ENCODE peak calls at places on chromosomes 5 and 9, in five cellular contexts. Z is mesendoderm, N is IMR-90, E is mesenchymal stem cell, C is H9. P is an unnamed sample.

GRCh38 chr9:89440548-89440947 is 57.4 kb downstream of the SEMA4D start:
- DNase-seq in Z (no peak), N (no peak), E (no peak), C (no peak), P (no peak)

GRCh38 chr9:2418619-2419018 is 203.0 kb upstream of the VLDLR start:
- DNase-seq in Z (peak), N (peak), E (peak), C (no peak), P (no peak)

GRCh38 chr5:14105717-14106435 is 37.3 kb upstream of the TRIO start:
- DNase-seq in Z (peak), N (peak), E (peak), C (no peak), P (no peak)

GRCh38 chr9:95923794-95924193 is 48.3 kb downstream of the ERCC6L2 start:
- DNase-seq in Z (peak), N (no peak), E (no peak), C (no peak), P (no peak)

GRCh38 chr5:64767959-64768357 is 533 bp downstream of the SREK1IP1 start:
- DNase-seq in Z (no peak), N (peak), E (no peak), C (peak), P (no peak)

GRCh38 chr5:72598461-72599433 is 91.5 kb upstream of the ZNF366 start:
- DNase-seq in Z (peak), N (peak), E (peak), C (no peak), P (no peak)

GRCh38 chr5:65483474-65484346 is 2.0 kb upstream of the ADAMTS6 start:
- DNase-seq in Z (peak), N (peak), E (peak), C (no peak), P (no peak)

GRCh38 chr9:114742947-114743346 is 61.0 kb upstream of the TEX48 start:
- DNase-seq in Z (no peak), N (no peak), E (no peak), C (no peak), P (no peak)

GRCh38 chr9:120413121-120414048 is 166.6 kb downstream of the CDK5RAP2 start:
- DNase-seq in Z (peak), N (no peak), E (no peak), C (peak), P (peak)

GRCh38 chr5:132756542-132756941 is 9.3 kb downstream of the CCNI2 start:
- DNase-seq in Z (no peak), N (no peak), E (no peak), C (no peak), P (no peak)

GRCh38 chr5:73812457-73812856 is 186.5 kb downstream of the ARHGEF28 start:
- DNase-seq in Z (no peak), N (no peak), E (no peak), C (no peak), P (no peak)

GRCh38 chr5:72515211-72515610 is 8.0 kb upstream of the ZNF366 start:
- DNase-seq in Z (no peak), N (no peak), E (no peak), C (no peak), P (no peak)

GRCh38 chr5:143646961-143647360 is 165.0 kb upstream of the HMHB1 start:
- DNase-seq in Z (no peak), N (peak), E (peak), C (no peak), P (no peak)

GRCh38 chr5:171580506-171581265 is 161.2 kb downstream of the FGF18 start:
- DNase-seq in Z (no peak), N (peak), E (peak), C (no peak), P (no peak)

GRCh38 chr9:132589148-132590036 is 7.0 kb downstream of the BARHL1 start:
- DNase-seq in Z (no peak), N (no peak), E (no peak), C (no peak), P (no peak)

GRCh38 chr5:15604986-15605385 is 105.0 kb downstream of the FBXL7 start:
- DNase-seq in Z (no peak), N (peak), E (no peak), C (no peak), P (no peak)

GRCh38 chr9:133999866-134000265 is 7.7 kb upstream of the VAV2 start:
- DNase-seq in Z (no peak), N (no peak), E (no peak), C (no peak), P (no peak)

GRCh38 chr5:159022178-159022556 is 77.5 kb downstream of the EBF1 start:
- DNase-seq in Z (no peak), N (peak), E (peak), C (no peak), P (no peak)

GRCh38 chr9:129185991-129186390 is 7.9 kb upstream of the IER5L start:
- DNase-seq in Z (no peak), N (peak), E (peak), C (no peak), P (no peak)

GRCh38 chr9:88716636-88717035 is 181.7 kb downstream of the NXNL2 start:
- DNase-seq in Z (no peak), N (no peak), E (no peak), C (no peak), P (no peak)

GRCh38 chr5:178385472-178385853 is 152.9 kb upstream of the PHYKPL start:
- DNase-seq in Z (peak), N (peak), E (no peak), C (no peak), P (no peak)

GRCh38 chr9:15157371-15157770 is 149.6 kb downstream of the TTC39B start:
- DNase-seq in Z (no peak), N (no peak), E (no peak), C (no peak), P (no peak)

GRCh38 chr9:124280176-124280691 is 22.5 kb downstream of the NEK6 start:
- DNase-seq in Z (no peak), N (peak), E (peak), C (no peak), P (no peak)

GRCh38 chr5:73532195-73532594 is 33.2 kb downstream of the ANKRA2 start:
- DNase-seq in Z (no peak), N (no peak), E (no peak), C (no peak), P (no peak)

GRCh38 chr9:136544549-136545064 is 1.2 kb downstream of the NOTCH1 start:
- DNase-seq in Z (no peak), N (no peak), E (peak), C (no peak), P (no peak)

GRCh38 chr9:69871143-69871834 is 50.7 kb downstream of the CFAP95 start:
- DNase-seq in Z (peak), N (no peak), E (no peak), C (no peak), P (no peak)

GRCh38 chr9:70262948-70263347 is 4.2 kb downstream of the SMC5 start:
- DNase-seq in Z (no peak), N (peak), E (no peak), C (no peak), P (no peak)

GRCh38 chr9:87701931-87702421 is 23.9 kb upstream of the CTSL start:
- DNase-seq in Z (peak), N (no peak), E (no peak), C (no peak), P (peak)

GRCh38 chr9:86434039-86434726 is 80.0 kb upstream of the TUT7 start:
- DNase-seq in Z (peak), N (peak), E (peak), C (no peak), P (peak)

DNA sequence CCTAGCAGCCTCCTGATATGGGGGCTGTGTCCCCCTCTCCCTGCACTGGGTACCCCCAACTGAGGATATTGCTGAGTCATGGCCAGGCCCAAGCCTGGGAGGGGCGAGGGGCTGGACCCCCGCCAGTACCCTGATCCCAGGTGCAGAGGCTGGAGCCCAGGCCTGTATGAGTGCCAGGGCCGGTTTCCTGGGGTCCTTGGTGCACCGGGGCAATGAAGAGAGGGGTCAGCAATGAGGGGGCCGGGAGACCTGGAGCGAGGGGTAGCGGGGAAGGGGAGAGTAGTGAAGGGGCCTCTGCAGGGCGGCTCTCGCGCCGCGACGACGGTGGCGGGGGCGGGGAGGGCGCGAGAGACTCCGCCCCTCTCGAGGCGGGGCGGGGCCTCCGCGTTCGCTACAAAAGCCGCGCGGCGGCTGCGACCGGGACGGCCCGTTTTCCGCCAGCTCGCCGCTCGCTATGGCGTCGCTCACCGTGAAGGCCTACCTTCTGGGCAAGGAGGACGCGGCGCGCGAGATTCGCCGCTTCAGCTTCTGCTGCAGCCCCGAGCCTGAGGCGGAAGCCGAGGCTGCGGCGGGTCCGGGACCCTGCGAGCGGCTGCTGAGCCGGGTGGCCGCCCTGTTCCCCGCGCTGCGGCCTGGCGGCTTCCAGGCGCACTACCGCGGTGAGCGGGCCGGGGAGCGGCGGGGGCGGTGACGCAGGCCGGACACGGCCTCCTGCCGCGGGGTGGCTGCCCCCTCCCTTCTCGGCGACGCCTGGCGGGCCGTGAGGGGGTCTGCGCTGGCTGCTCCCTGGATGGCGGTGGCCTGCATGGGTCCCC is at the start of gene SQSTM1:
- DNase-seq in Z (peak), N (peak), E (peak), C (peak), P (peak)
- H4K8ac ChIP-seq in Z (no peak), N (peak), E (peak), C (no peak), P (peak)

GRCh38 chr5:136016945-136017530 is 11.8 kb upstream of the TGFBI start:
- DNase-seq in Z (no peak), N (peak), E (peak), C (no peak), P (no peak)
- H4K8ac ChIP-seq in Z (no peak), N (peak), E (peak), C (no peak), P (no peak)

GRCh38 chr9:131031642-131032005 is 22.6 kb downstream of the LAMC3 start:
- DNase-seq in Z (no peak), N (no peak), E (no peak), C (no peak), P (no peak)
- H4K8ac ChIP-seq in Z (no peak), N (no peak), E (no peak), C (no peak), P (no peak)

GRCh38 chr9:127540664-127541041 is 71.4 kb upstream of the STXBP1 start:
- DNase-seq in Z (no peak), N (no peak), E (peak), C (peak), P (no peak)

GRCh38 chr9:127543221-127543620 is 68.9 kb upstream of the STXBP1 start:
- DNase-seq in Z (no peak), N (no peak), E (no peak), C (no peak), P (no peak)

GRCh38 chr9:127539982-127540663 is 72.0 kb upstream of the STXBP1 start:
- DNase-seq in Z (no peak), N (no peak), E (peak), C (no peak), P (no peak)

GRCh38 chr9:127541176-127541575 is 70.9 kb upstream of the STXBP1 start:
- DNase-seq in Z (no peak), N (no peak), E (no peak), C (no peak), P (no peak)

DNA sequence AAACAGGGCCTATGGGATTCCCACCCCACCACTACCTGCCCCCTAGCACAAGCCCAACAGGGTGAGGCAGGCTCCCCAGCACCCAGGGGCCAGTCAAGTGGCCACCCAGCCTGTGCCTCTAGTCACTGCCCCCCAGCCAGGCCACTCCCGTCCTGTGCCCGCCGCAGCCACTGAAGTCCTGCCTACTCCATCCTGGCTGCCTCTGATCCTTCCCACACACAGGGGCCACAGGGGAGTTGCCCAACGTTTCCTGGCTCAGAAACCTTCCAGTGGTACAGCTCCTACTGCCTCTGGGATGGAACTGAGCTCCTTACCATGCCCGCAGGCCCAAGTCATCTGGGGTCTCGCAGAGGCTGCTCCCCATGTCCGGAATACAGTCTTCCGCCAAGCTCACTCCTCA is 70.2 kb upstream of the STXBP1 start:
- DNase-seq in Z (no peak), N (no peak), E (peak), C (no peak), P (no peak)
- H4K8ac ChIP-seq in Z (no peak), N (no peak), E (peak), C (no peak), P (no peak)

GRCh38 chr5:81355291-81356251 is 38.4 kb downstream of the ACOT12 start:
- DNase-seq in Z (no peak), N (no peak), E (no peak), C (no peak), P (no peak)
- H4K8ac ChIP-seq in Z (no peak), N (no peak), E (no peak), C (no peak), P (no peak)

DNA sequence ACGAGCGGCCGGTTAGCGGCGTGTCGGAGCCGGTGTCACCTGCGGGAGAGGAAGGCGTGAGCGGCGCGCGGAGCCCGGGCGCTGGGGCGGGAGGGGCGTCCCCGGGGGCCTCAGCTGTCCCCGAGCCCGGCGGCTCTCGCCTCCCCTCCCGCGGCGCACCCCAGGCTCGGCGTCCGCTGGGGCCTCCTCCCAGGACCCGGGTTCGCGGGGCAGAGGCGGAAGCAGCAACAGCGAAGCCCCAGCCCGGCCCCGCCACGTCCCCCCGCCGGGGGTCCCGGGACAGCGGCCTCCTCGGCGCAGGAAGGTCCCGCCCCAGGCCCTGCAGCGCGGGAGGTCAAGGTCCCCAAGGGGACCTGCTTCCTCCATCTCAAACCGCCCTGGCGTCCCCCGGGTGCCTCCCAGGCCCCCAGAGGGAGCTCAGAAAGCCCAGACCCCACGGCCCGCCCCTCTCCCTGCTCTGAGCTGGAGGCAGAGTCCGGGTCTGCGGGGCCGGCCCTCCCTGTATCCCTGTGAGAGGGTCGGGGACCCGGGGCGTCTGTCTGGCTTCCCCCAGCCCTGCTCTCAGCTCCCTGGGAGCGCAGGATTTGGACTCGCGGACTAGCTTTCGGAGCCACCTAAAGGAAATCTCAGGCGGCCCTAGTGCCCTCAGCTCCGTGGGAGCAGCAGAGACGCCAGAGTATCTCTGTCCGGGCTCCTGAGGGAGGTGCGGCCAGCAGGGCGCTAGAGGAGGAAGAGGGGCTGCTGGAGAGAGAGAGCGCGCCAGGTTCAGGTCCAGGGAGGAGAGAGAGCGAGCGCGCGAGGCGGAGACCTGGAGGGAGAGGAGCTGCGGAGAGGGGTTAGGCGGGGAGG is 30.6 kb downstream of the EXOC3 start:
- DNase-seq in Z (peak), N (peak), E (peak), C (no peak), P (peak)
- H4K8ac ChIP-seq in Z (no peak), N (no peak), E (no peak), C (no peak), P (no peak)

GRCh38 chr5:141635646-141636045 is 1.0 kb downstream of the HDAC3 start:
- DNase-seq in Z (no peak), N (no peak), E (no peak), C (no peak), P (no peak)

GRCh38 chr5:141637266-141637692 is 482 bp downstream of the RELL2 start:
- DNase-seq in Z (peak), N (no peak), E (no peak), C (no peak), P (peak)

GRCh38 chr5:141637693-141638419 is 1.1 kb downstream of the RELL2 start:
- DNase-seq in Z (peak), N (peak), E (peak), C (peak), P (peak)

GRCh38 chr5:141636106-141636412 is 590 bp downstream of the HDAC3 start:
- DNase-seq in Z (no peak), N (no peak), E (no peak), C (no peak), P (no peak)

GRCh38 chr5:141636413-141637265 is at the start of the genes HDAC3 and RELL2:
- DNase-seq in Z (peak), N (peak), E (peak), C (peak), P (peak)
- H4K8ac ChIP-seq in Z (no peak), N (peak), E (peak), C (no peak), P (no peak)

GRCh38 chr5:16901038-16901644 is 34.9 kb downstream of the MYO10 start:
- DNase-seq in Z (peak), N (no peak), E (no peak), C (peak), P (no peak)
- H4K8ac ChIP-seq in Z (no peak), N (no peak), E (peak), C (no peak), P (no peak)

DNA sequence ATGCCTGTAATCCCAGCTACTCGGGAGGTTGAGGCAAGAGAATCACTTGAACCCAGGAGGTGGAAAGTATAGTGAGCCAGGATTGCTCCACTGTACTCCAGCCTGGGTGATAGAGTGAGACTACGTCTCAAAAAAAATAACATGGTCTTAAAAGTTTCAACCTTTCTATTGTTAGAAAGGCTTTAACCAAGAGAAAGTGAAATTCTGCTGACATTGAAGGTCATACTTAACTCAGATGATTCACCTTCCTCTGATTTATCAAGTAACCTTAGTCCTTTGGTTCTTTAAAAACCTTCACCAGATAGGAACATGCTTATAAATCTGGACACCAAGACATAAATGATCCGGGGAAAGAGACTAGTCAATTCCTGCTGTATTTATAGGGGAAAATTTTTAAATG is 73.3 kb downstream of the FER start:
- DNase-seq in Z (no peak), N (no peak), E (no peak), C (no peak), P (no peak)
- H4K8ac ChIP-seq in Z (no peak), N (no peak), E (no peak), C (no peak), P (no peak)

DNA sequence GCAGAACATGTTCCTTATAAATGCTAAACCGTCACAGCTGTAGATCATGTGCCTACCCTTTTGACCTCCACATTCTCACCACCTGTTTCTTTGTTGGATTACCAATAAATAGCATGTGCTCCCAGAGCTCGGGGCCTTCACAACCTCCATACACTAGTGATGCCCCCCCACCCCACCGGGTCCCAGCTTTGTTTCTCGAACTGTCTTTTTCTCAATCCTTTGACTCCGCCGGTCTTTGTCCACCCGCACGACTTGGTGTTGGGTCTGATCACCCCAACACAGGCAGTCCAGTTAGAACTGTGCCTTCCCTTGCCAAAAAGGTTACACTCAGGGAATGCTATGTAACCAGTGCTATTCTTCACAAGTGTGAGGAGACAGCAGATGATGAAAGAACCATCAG is 485.9 kb upstream of the C9orf72 start:
- DNase-seq in Z (no peak), N (no peak), E (no peak), C (no peak), P (no peak)
- H4K8ac ChIP-seq in Z (no peak), N (no peak), E (no peak), C (no peak), P (no peak)

P was measured in neuronal stem cell.